ENCODE peak calls at places on chromosomes 4 and X, in five cellular contexts. I is K562, Z is A549, D is GM12878, U is HepG2. L is an unnamed sample.
A peak's percentile ranks its signal among the peaks of the same experiment; 100 is the strongest.

GRCh38 chr4:34043131-34043530 is 2201.2 kb downstream of the ARAP2 start:
- DNase-seq in I (no peak), Z (no peak), D (no peak), U (no peak), L (no peak)

GRCh38 chr4:78496021-78496643 is 55.4 kb upstream of the ANXA3 start:
- DNase-seq in I (no peak), Z (no peak), D (no peak), U (no peak), L (no peak)

GRCh38 chrX:17022205-17022604 is 75.7 kb downstream of the REPS2 start:
- DNase-seq in I (no peak), Z (no peak), D (no peak), U (no peak), L (no peak)

GRCh38 chr4:86118696-86119095 is 241.2 kb downstream of the MAPK10 start:
- DNase-seq in I (no peak), Z (no peak), D (no peak), U (no peak), L (no peak)

GRCh38 chr4:2942532-2943363 is 20.5 kb downstream of the NOP14 start:
- DNase-seq in I (no peak), Z (no peak), D (no peak), U (no peak), L (no peak)

GRCh38 chr4:28209371-28209924 is 1348.8 kb downstream of the STIM2 start:
- DNase-seq in I (no peak), Z (no peak), D (no peak), U (no peak), L (no peak)

GRCh38 chr4:10384974-10385373 is 72.3 kb downstream of the ZNF518B start:
- DNase-seq in I (no peak), Z (no peak), D (no peak), U (no peak), L (no peak)

GRCh38 chr4:151454513-151454912 is 45.5 kb downstream of the FHIP1A start:
- DNase-seq in I (no peak), Z (no peak), D (no peak), U (no peak), L (no peak)

GRCh38 chr4:74548561-74548960 is 103.6 kb downstream of the AREG start:
- DNase-seq in I (no peak), Z (no peak), D (no peak), U (no peak), L (no peak)

GRCh38 chr4:73776363-73776762 is 36.0 kb downstream of the CXCL8 start:
- DNase-seq in I (peak; percentile 17), Z (peak; percentile 18), D (no peak), U (peak; percentile 16), L (peak; percentile 8)

GRCh38 chr4:46886711-46887110 is 22.3 kb downstream of the COX7B2 start:
- DNase-seq in I (no peak), Z (peak; percentile 11), D (no peak), U (peak; percentile 1), L (peak; percentile 31)

GRCh38 chr4:112509243-112510190 is 6.5 kb downstream of the NEUROG2 start:
- DNase-seq in I (no peak), Z (no peak), D (no peak), U (no peak), L (no peak)

GRCh38 chr4:103008875-103009729 is 10.4 kb downstream of the SLC9B1 start:
- DNase-seq in I (peak; percentile 51), Z (peak; percentile 70), D (peak; percentile 46), U (peak; percentile 72), L (peak; percentile 80)

GRCh38 chr4:21819086-21819485 is 129.5 kb downstream of the KCNIP4 start:
- DNase-seq in I (no peak), Z (no peak), D (no peak), U (no peak), L (no peak)

GRCh38 chrX:21524008-21524407 is 134.1 kb downstream of the KLHL34 start:
- DNase-seq in I (no peak), Z (no peak), D (no peak), U (no peak), L (no peak)

GRCh38 chr4:87058272-87059073 is 123.7 kb downstream of the AFF1 start:
- DNase-seq in I (peak; percentile 67), Z (peak; percentile 10), D (no peak), U (no peak), L (no peak)

GRCh38 chr4:41538887-41539498 is 1.0 kb downstream of the LIMCH1 start:
- DNase-seq in I (no peak), Z (no peak), D (no peak), U (no peak), L (no peak)

GRCh38 chrX:28225508-28225907 is 244.3 kb upstream of the DCAF8L1 start:
- DNase-seq in I (no peak), Z (no peak), D (no peak), U (peak; percentile 5), L (no peak)

GRCh38 chr4:98758182-98758581 is 99.8 kb upstream of the TSPAN5 start:
- DNase-seq in I (no peak), Z (no peak), D (no peak), U (no peak), L (no peak)

GRCh38 chr4:112321768-112322684 is 24.9 kb downstream of the ALPK1 start:
- DNase-seq in I (peak; percentile 39), Z (peak; percentile 47), D (no peak), U (peak; percentile 38), L (peak; percentile 78)

GRCh38 chr4:169009281-169010124 is 552 bp downstream of the CBR4 start:
- DNase-seq in I (peak; percentile 44), Z (peak; percentile 66), D (no peak), U (peak; percentile 63), L (peak; percentile 77)

GRCh38 chrX:153474718-153475117 is 4.3 kb upstream of the HAUS7 start:
- DNase-seq in I (peak; percentile 54), Z (no peak), D (no peak), U (no peak), L (peak; percentile 43)

GRCh38 chrX:42119076-42119475 is 195.7 kb upstream of the CASK start:
- DNase-seq in I (no peak), Z (peak; percentile 86), D (no peak), U (peak; percentile 81), L (peak; percentile 70)
- TF ChIP-seq MYC in I (no peak), Z (no peak), D (no peak), U (no peak), L (no peak)

DNA sequence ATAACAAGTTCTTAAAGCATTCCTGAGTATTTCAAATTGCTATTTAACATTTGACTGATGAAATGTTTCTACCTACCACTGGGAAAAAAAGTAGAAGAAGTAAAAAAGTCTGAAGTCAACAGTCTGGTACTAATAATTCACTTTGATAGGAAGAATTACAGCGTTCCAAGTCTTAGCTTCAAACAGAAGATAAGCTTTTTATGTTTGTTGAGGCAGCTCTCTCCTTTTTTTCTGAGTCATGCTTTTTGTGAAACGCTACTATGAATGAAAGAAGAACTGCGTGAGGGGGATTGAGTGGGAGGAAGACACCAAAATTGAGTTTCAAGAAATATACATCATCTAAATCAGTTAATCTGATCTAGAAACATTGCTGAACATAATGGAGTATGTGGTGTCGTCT is 13.0 kb upstream of the KDR start:
- DNase-seq in I (no peak), Z (no peak), D (no peak), U (no peak), L (no peak)
- TF ChIP-seq MAX in I (no peak), Z (no peak), D (no peak), U (no peak), L (no peak)

GRCh38 chr4:172245493-172245892 is 432.3 kb downstream of the GALNTL6 start:
- DNase-seq in I (no peak), Z (no peak), D (no peak), U (no peak), L (no peak)
- TF ChIP-seq MYC in I (no peak), Z (no peak), D (no peak), U (no peak), L (no peak)

GRCh38 chr4:26452565-26453531 is 37.4 kb downstream of the CCKAR start:
- DNase-seq in I (no peak), Z (no peak), D (no peak), U (no peak), L (no peak)
- TF ChIP-seq MAX in I (no peak), Z (no peak), D (no peak), U (no peak), L (no peak)

GRCh38 chrX:69503835-69504625 is at the start of gene NALF2:
- DNase-seq in I (no peak), Z (peak; percentile 76), D (no peak), U (peak; percentile 59), L (peak; percentile 12)
- TF ChIP-seq MYC in I (no peak), Z (no peak), D (no peak), U (peak; percentile 12), L (no peak)

DNA sequence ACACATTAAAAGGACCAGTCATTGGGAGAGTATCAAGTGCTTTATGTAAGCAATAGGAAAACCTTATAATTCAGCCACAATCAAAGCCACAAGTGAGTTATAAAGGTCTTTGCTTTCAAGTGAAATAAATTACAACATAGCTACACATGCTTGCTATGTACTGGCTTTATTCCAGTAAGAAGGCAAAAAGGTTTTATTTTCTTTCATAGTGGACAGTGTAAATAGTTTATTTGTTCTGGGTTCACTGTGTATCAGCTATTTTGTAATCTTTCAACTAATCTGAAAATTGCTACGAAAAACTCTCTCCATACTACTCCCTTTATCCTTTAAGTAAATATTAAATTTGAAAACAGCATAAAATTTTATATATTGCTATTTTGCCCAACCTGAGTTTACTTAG is 691.4 kb downstream of the PCDH7 start:
- DNase-seq in I (no peak), Z (peak; percentile 10), D (no peak), U (peak; percentile 16), L (no peak)
- TF ChIP-seq MAX in I (no peak), Z (no peak), D (no peak), U (no peak), L (no peak)